ENCODE peak calls at places on chromosomes 16 and 17, in eight cellular contexts. M is nephron progenitor cell, X is type B pancreatic cell, N is OCI-LY7, Z is cardiac fibroblast, Y is adrenal gland, S is activated B cell treated with CpG ODN at 0.5 μM for 24 hours, E is colonic mucosa. Q is an unnamed sample.

GRCh38 chr16:84391151-84391873 is 23.0 kb downstream of the ATP2C2 start:
- DNase-seq in Y (no peak), N (no peak), Z (peak), S (no peak), X (no peak), M (no peak), E (peak), Q (no peak)

GRCh38 chr16:76318565-76318964 is 41.4 kb downstream of the CNTNAP4 start:
- DNase-seq in N (no peak), Y (no peak), M (no peak), S (no peak), E (no peak), Z (no peak), X (no peak), Q (no peak)

GRCh38 chr17:14803781-14804180 is 461.3 kb downstream of the PMP22 start:
- DNase-seq in E (no peak), Y (no peak), X (no peak), M (no peak), S (no peak), N (no peak), Z (peak), Q (no peak)

GRCh38 chr16:3716831-3717234 is 491 bp downstream of the TRAP1 start:
- DNase-seq in N (peak), M (no peak), X (no peak), S (no peak), Z (no peak), Y (no peak), E (peak), Q (no peak)

GRCh38 chr17:17847726-17848125 is 10.9 kb upstream of the SREBF1 start:
- DNase-seq in E (no peak), M (no peak), Z (no peak), Y (no peak), S (no peak), X (no peak), N (no peak), Q (no peak)

GRCh38 chr16:47664653-47665325 is 203.7 kb downstream of the PHKB start:
- DNase-seq in E (peak), Y (no peak), Z (no peak), X (no peak), S (no peak), N (no peak), M (no peak), Q (no peak)

GRCh38 chr17:70171159-70171558 is 1.8 kb downstream of the KCNJ2 start:
- DNase-seq in E (peak), M (no peak), S (no peak), Z (no peak), N (no peak), Y (no peak), X (no peak), Q (no peak)

GRCh38 chr17:67245694-67246397 is 850 bp upstream of the HELZ start:
- DNase-seq in X (peak), N (peak), S (peak), M (peak), Z (no peak), Y (peak), E (peak), Q (no peak)

GRCh38 chr16:4687946-4688673 is 5.3 kb upstream of the NUDT16L1 start:
- DNase-seq in E (no peak), M (no peak), Y (peak), S (no peak), Z (no peak), X (no peak), N (no peak), Q (no peak)

GRCh38 chr17:34126965-34127364 is 128.1 kb upstream of the CCL2 start:
- DNase-seq in N (no peak), S (no peak), Z (no peak), E (no peak), Y (no peak), M (no peak), X (no peak), Q (no peak)

GRCh38 chr17:43946766-43947165 is 4.5 kb upstream of the PPY start:
- DNase-seq in E (no peak), X (no peak), Y (no peak), S (no peak), Z (no peak), M (no peak), N (peak), Q (no peak)

GRCh38 chr17:31695456-31696090 is 163.5 kb downstream of the COPRS start:
- DNase-seq in M (no peak), X (peak), N (no peak), Z (peak), E (no peak), Y (no peak), S (no peak), Q (peak)

GRCh38 chr17:31698751-31699150 is 160.3 kb downstream of the COPRS start:
- DNase-seq in X (no peak), E (no peak), Y (no peak), M (no peak), Z (no peak), N (no peak), S (no peak), Q (no peak)

GRCh38 chr17:31696703-31697325 is 162.2 kb downstream of the COPRS start:
- DNase-seq in X (peak), S (no peak), Z (no peak), E (no peak), M (no peak), Y (no peak), N (no peak), Q (no peak)

GRCh38 chr17:31697838-31698237 is 161.2 kb downstream of the COPRS start:
- DNase-seq in M (no peak), N (no peak), Y (no peak), X (peak), S (no peak), Z (no peak), E (no peak), Q (no peak)

DNA sequence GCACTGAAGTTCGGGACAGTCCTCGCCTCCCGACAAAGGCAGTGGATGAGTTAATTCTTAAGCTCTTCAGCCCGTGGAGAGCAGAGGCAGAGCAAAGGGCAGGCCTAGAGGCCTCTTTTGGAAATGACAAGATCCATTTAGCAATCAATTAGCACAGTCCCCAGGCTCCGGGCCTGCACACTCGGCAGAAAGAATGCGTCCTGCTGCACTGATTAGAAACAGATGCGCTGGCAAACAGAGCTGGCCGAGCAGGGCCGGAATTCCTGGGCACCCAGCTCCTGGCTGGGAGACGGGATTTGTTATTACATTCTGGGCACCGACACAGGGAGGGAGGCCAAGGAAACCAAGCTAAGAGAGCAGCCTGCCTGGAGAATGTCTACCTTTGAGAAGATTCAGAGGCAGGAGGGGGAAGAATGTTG is 162.9 kb downstream of the COPRS start:
- DNase-seq in S (no peak), M (peak), Z (peak), X (peak), Y (peak), N (no peak), E (peak), Q (peak)
- TF ChIP-seq CTCF in S (no peak), M (no peak), Z (peak), X (peak), Y (no peak), N (no peak), E (no peak), Q (peak)

DNA sequence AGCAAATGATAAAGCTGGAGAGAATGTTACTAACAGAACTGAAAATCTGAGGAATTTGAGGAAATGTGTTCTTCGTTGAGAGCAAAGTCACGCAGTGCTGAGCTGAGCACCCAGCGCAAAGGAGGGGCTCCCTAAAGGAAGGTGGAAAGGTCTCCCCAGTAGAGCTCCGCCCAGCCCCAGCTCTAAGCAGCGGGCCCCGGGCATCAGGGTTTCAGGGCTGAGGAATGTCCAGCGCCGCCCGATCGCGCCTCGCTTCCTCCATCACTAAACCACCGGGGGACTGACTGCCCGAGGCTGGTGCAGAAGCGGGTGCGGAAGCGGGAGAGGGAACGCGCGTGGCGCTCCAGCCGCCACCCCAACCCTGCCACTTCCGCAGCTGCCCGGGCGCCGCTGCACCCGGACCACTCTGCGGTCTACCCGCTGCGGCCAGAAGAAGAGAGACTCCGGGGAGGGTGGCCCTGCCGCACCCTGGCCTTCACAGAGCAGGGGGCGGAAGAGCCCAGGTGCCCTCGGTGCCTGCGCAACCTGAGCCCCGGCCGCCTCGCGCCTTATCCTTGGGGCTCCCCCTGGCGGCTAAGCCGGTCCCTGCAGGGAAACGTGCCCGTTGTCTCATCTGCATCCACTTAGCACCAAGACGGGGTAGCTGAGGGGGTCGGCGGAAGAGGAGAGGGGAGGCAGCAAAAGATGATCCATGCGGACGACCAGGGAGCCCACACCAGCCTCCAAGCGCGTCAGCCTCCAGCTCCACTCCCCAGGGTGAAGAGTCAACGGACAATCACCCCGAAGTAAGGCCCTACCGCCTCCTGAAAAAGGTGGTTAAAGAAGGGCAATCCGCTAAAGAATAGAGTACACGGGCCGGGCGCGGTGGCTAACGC is 12.4 kb upstream of the GUCY2D start:
- DNase-seq in Y (peak), N (peak), M (peak), Z (peak), E (peak), X (peak), S (peak), Q (peak)
- TF ChIP-seq CTCF in Y (peak), N (peak), M (peak), Z (peak), E (peak), X (peak), S (no peak), Q (peak)

GRCh38 chr17:73819440-73820395 is 175.5 kb upstream of the SDK2 start:
- DNase-seq in X (no peak), E (no peak), S (no peak), N (no peak), M (no peak), Z (no peak), Y (no peak), Q (no peak)

GRCh38 chr17:73821665-73822064 is 177.4 kb upstream of the SDK2 start:
- DNase-seq in N (no peak), E (no peak), Y (no peak), S (no peak), M (no peak), Z (no peak), X (no peak), Q (no peak)

GRCh38 chr17:73823684-73824083 is 179.4 kb upstream of the SDK2 start:
- DNase-seq in X (no peak), N (no peak), M (no peak), Y (no peak), E (no peak), Z (no peak), S (no peak), Q (no peak)

GRCh38 chr17:73822371-73822770 is 178.1 kb upstream of the SDK2 start:
- DNase-seq in S (no peak), E (no peak), X (no peak), Y (no peak), N (no peak), M (no peak), Z (no peak), Q (no peak)

GRCh38 chr17:73820686-73821448 is 176.6 kb upstream of the SDK2 start:
- DNase-seq in E (peak), Y (no peak), M (peak), N (peak), S (no peak), X (no peak), Z (peak), Q (no peak)
- TF ChIP-seq CTCF in E (peak), Y (no peak), M (peak), N (peak), S (no peak), X (peak), Z (no peak), Q (no peak)

GRCh38 chr16:57801856-57802634 is at the start of gene KIFC3:
- DNase-seq in S (peak), E (peak), Z (peak), N (peak), Y (peak), X (no peak), M (peak), Q (peak)
- TF ChIP-seq CTCF in S (no peak), E (no peak), Z (no peak), N (no peak), Y (peak), X (peak), M (no peak), Q (peak)

GRCh38 chr16:85897384-85897783 is 1.6 kb upstream of the IRF8 start:
- DNase-seq in N (peak), E (peak), Z (no peak), S (no peak), Y (peak), M (no peak), X (no peak), Q (no peak)
- TF ChIP-seq CTCF in N (peak), E (no peak), Z (no peak), S (no peak), Y (no peak), M (no peak), X (no peak), Q (no peak)

DNA sequence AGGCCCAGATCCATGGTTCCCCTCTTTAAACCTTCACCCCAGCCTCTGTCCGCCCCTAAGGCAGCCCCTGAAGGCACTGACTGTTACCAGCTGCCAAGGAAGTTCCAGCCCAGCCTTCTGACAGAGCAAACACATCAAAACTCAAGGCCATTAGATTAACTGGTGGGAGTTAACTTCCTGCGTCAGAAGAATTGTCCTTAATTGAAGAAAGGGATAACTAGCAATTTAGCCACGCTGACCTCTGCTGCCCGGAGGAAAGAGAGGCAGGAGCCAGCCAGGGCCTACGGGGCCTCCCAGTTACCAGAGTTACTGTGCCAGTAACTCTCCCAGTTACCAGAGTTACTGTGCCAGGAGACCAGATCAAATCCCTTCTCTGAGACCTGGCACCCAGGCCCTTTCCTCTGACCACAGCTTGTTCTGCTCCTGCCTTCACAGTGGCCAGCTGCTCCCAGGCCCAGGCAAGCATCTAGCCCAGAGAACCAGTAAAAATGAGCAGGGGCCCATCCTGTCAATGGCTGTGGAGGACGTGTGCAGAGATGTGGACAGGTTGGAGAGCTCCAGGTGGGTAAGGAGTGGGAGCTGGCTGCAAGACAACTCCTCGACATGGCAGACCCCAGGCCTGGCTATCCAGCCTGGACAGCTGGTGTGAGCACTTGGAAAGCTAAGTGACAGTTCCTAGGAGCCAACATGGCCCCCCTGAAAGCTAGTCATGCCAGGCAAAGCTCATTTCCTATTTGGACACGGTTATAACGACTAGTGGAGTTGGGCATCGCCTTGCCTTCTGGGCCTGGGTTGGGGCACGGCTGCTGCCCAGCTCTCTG is 2.8 kb upstream of the PITPNM3 start:
- DNase-seq in Y (no peak), E (no peak), Z (peak), X (no peak), S (no peak), N (no peak), M (no peak), Q (no peak)
- TF ChIP-seq CTCF in Y (no peak), E (no peak), Z (no peak), X (no peak), S (no peak), N (no peak), M (no peak), Q (no peak)

GRCh38 chr16:2467301-2468141 is 3.6 kb upstream of the NTN3 start:
- DNase-seq in N (peak), E (peak), Y (peak), S (no peak), X (no peak), Z (peak), M (peak), Q (peak)

GRCh38 chr16:2464333-2464732 is 4.4 kb downstream of the TEDC2 start:
- DNase-seq in Z (no peak), X (no peak), M (no peak), N (no peak), S (no peak), E (no peak), Y (no peak), Q (no peak)

GRCh38 chr16:2468142-2468724 is 2.9 kb upstream of the NTN3 start:
- DNase-seq in Z (no peak), E (no peak), M (peak), S (no peak), Y (no peak), N (no peak), X (no peak), Q (no peak)

GRCh38 chr16:2466667-2467300 is 4.3 kb upstream of the NTN3 start:
- DNase-seq in Y (no peak), S (no peak), E (no peak), Z (no peak), M (no peak), X (no peak), N (no peak), Q (no peak)

GRCh38 chr16:2465653-2466415 is 5.3 kb upstream of the NTN3 start:
- DNase-seq in Y (no peak), Z (no peak), M (no peak), E (no peak), X (no peak), N (peak), S (no peak), Q (no peak)
- TF ChIP-seq CTCF in Y (no peak), Z (peak), M (peak), E (no peak), X (peak), N (peak), S (no peak), Q (peak)

GRCh38 chr16:70703041-70703834 is 17.4 kb upstream of the MTSS2 start:
- DNase-seq in Y (peak), M (peak), S (no peak), X (no peak), N (no peak), E (no peak), Z (peak), Q (peak)
- TF ChIP-seq CTCF in Y (peak), M (no peak), S (no peak), X (peak), N (no peak), E (no peak), Z (peak), Q (peak)

GRCh38 chr17:83070800-83071341 is 8.5 kb upstream of the METRNL start:
- DNase-seq in X (no peak), N (no peak), Z (no peak), M (no peak), S (no peak), E (no peak), Y (no peak), Q (no peak)

GRCh38 chr17:83068641-83069570 is 10.5 kb upstream of the METRNL start:
- DNase-seq in X (no peak), E (no peak), M (no peak), N (no peak), Y (no peak), Z (no peak), S (no peak), Q (no peak)

GRCh38 chr17:83071365-83071764 is 8.0 kb upstream of the METRNL start:
- DNase-seq in M (no peak), S (no peak), X (no peak), Y (no peak), N (no peak), E (no peak), Z (no peak), Q (no peak)

GRCh38 chr17:83069571-83069906 is 9.9 kb upstream of the METRNL start:
- DNase-seq in Z (no peak), S (no peak), Y (no peak), N (no peak), M (no peak), E (no peak), X (no peak), Q (no peak)

GRCh38 chr17:83069931-83070374 is 9.5 kb upstream of the METRNL start:
- DNase-seq in Z (no peak), X (no peak), E (no peak), N (no peak), M (peak), Y (no peak), S (no peak), Q (no peak)
- TF ChIP-seq CTCF in Z (no peak), X (no peak), E (no peak), N (no peak), M (no peak), Y (no peak), S (no peak), Q (no peak)

Q was measured in HFFc6.